ENCODE peak calls at places on chromosome 17, in six cellular contexts. S is fibroblast of lung; P is mesendoderm; Y is CD8-positive, alpha-beta memory T cell; R is stomach; N is aorta. Q is an unnamed sample.

GRCh38 chr17:80833952-80834895 is 157.4 kb upstream of the CHMP6 start:
- DNase-seq in N (peak), R (no peak), P (no peak), S (peak), Y (peak), Q (no peak)

GRCh38 chr17:35972945-35973332 is 8.4 kb downstream of the CCL16 start:
- DNase-seq in N (no peak), Y (no peak), R (no peak), S (no peak), P (no peak), Q (no peak)

GRCh38 chr17:34899892-34900291 is 61.4 kb downstream of the CCT6B start:
- DNase-seq in Y (no peak), P (no peak), S (no peak), N (no peak), R (no peak), Q (no peak)

GRCh38 chr17:64787255-64787920 is 125.3 kb upstream of the SMURF2 start:
- DNase-seq in S (no peak), P (no peak), Y (no peak), N (peak), R (no peak), Q (no peak)

GRCh38 chr17:19338031-19338990 is 24.2 kb downstream of the B9D1 start:
- DNase-seq in N (peak), Y (peak), S (peak), P (peak), R (peak), Q (peak)

GRCh38 chr17:41481051-41481450 is at the start of gene KRT35:
- DNase-seq in R (no peak), S (no peak), P (no peak), Y (no peak), N (no peak), Q (no peak)

GRCh38 chr17:59485018-59485417 is 80.4 kb upstream of the DHX40 start:
- DNase-seq in S (no peak), P (no peak), N (no peak), R (no peak), Y (no peak), Q (no peak)

GRCh38 chr17:49699967-49700575 is 7.7 kb downstream of the SLC35B1 start:
- DNase-seq in R (no peak), P (no peak), N (no peak), Y (no peak), S (no peak), Q (no peak)

GRCh38 chr17:16027708-16028584 is 28.3 kb downstream of the TTC19 start:
- DNase-seq in R (no peak), P (peak), Y (peak), S (peak), N (no peak), Q (no peak)

GRCh38 chr17:12964162-12964561 is 53.7 kb downstream of the ELAC2 start:
- DNase-seq in S (no peak), N (no peak), Y (no peak), P (no peak), R (no peak), Q (no peak)

GRCh38 chr17:81241648-81242420 is 2.7 kb downstream of the NDUFAF8 start:
- DNase-seq in S (peak), Y (peak), P (peak), N (peak), R (peak), Q (peak)

GRCh38 chr17:56779898-56780777 is 53.6 kb downstream of the C17orf67 start:
- DNase-seq in S (peak), P (peak), Y (peak), R (peak), N (peak), Q (peak)

GRCh38 chr17:75695830-75696271 is 25.4 kb upstream of the ITGB4 start:
- DNase-seq in S (no peak), N (no peak), P (no peak), Y (no peak), R (peak), Q (no peak)

GRCh38 chr17:75692976-75693375 is 25.8 kb downstream of the SAP30BP start:
- DNase-seq in P (no peak), S (peak), R (no peak), N (peak), Y (no peak), Q (no peak)

GRCh38 chr17:75694536-75694935 is 26.7 kb upstream of the ITGB4 start:
- DNase-seq in S (no peak), N (peak), Y (no peak), R (no peak), P (no peak), Q (no peak)

GRCh38 chr17:75695141-75695829 is 26.0 kb upstream of the ITGB4 start:
- DNase-seq in S (peak), R (no peak), N (no peak), P (no peak), Y (no peak), Q (no peak)

DNA sequence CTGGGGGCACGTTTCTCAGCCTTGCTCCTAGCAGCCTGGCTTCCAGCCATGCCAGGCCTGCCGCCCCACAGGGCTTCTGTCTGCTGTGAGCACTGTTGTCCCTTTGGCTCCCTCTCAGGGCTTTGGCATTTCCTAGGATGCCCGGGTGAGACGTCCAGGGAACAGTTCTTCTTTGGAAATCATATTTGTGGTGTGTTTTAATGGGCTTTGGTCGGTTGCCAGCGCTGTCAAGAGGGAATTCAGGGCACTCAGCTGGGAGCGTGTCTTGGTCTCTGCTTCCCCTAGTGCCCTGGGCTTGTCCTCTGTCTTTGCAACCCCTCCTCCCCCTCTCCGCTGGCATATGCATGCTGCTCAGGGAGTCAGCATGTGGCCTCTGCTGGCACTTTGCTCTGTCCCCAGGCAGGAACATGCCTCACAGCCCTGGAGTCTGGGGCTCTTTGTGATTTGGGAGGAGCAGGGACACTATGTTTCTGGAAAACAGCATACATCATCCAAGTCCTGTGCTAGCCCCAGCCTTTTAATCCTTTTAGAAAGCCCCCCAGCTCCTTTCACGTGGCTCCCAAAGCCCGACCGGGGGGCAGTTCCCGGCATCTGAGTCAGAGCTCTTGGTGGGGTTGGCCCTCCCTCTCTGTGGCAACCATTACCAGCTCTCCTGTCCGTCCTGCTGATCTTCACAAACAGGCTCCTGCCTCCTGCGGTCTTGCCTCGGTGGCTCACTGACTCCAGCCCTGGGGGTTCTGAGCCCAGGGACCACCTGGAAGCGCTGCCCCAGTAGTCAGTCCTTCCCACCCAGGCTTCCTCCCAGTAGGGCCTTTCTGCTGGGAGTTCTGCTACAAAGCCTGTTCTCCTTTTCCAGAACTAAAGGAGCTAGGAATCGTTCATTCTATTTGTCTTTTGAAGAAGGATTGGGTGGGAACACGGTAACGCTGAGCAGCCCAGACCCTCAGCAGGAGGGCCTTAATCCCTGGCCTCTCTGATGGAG is 26.7 kb downstream of the SAP30BP start:
- DNase-seq in R (no peak), N (peak), S (peak), Y (no peak), P (peak), Q (no peak)
- H3K27ac ChIP-seq in R (peak), N (peak), S (no peak), Y (no peak), P (peak), Q (no peak)

GRCh38 chr17:38919316-38920078 is 5.9 kb upstream of the LASP1NB start:
- DNase-seq in N (peak), R (peak), P (no peak), Y (peak), S (no peak), Q (no peak)

GRCh38 chr17:38922538-38923291 is 2.7 kb upstream of the LASP1NB start:
- DNase-seq in N (peak), Y (no peak), P (peak), R (peak), S (peak), Q (peak)

GRCh38 chr17:38918916-38919315 is 6.5 kb upstream of the LASP1NB start:
- DNase-seq in S (no peak), Y (no peak), R (no peak), P (no peak), N (no peak), Q (no peak)

GRCh38 chr17:38921756-38922411 is 3.5 kb upstream of the LASP1NB start:
- DNase-seq in R (peak), P (no peak), N (peak), Y (no peak), S (no peak), Q (peak)

DNA sequence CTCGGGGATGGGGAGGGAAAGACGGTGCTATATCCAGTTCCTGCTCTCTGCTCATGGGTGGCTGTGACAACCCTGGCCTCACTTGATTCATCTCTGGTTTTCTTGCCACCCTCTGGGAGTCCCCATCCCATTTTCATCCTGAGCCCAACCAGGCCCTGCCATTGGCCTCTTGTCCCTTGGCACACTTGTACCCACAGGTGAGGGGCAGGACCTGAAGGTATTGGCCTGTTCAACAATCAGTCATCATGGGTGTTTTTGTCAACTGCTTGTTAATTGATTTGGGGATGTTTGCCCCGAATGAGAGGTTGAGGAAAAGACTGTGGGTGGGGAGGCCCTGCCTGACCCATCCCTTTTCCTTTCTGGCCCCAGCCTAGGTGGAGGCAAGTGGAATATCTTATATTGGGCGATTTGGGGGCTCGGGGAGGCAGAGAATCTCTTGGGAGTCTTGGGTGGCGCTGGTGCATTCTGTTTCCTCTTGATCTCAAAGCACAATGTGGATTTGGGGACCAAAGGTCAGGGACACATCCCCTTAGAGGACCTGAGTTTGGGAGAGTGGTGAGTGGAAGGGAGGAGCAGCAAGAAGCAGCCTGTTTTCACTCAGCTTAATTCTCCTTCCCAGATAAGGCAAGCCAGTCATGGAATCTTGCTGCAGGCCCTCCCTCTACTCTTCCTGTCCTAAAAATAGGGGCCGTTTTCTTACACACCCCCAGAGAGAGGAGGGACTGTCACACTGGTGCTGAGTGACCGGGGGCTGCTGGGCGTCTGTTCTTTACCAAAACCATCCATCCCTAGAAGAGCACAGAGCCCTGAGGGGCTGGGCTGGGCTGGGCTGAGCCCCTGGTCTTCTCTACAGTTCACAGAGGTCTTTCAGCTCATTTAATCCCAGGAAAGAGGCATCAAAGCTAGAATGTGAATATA is 4.8 kb upstream of the LASP1NB start:
- DNase-seq in N (peak), R (peak), P (no peak), S (no peak), Y (no peak), Q (no peak)
- H3K27ac ChIP-seq in N (peak), R (peak), P (no peak), S (no peak), Y (no peak), Q (no peak)

DNA sequence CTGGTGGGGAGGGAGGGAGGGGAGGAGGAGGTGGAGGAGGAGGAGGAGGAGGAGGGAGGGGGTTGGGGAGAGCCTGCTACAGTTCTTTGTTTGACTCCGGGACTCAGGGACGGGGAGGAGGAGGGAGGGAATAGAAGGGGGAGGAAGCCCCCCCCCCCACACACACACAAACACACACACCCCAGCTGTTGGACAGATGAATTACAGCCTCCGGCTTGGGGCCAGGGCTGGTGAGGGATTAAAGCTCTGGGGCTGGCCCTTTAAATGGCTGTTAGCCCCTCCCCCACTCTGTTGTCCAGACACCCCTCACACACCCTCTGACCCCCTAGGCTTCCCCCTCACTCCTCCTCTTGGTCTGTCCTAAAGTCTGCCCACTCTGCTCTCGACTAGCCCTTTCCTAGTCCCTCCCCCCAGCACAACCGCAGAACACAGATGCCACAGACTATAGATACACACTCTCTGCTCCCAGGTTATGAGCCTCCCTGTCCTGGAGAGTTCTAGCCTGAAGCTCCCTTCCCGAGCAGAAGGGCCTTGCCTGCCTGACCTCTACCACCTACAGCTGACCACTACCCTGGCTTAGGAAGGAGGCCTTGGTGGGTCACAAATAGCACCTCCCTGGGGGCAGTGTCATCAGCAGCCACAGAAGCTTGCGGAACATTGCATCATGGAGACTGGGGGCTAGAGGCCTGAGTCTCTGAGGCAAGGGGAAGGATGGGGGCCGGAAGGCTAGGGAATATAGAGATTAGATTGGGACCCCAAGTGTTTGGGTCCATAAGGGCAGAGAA is 4.5 kb downstream of the KDM6B start:
- DNase-seq in S (peak), R (no peak), Y (no peak), N (no peak), P (peak), Q (peak)
- H3K27ac ChIP-seq in S (peak), R (peak), Y (peak), N (peak), P (no peak), Q (peak)

DNA sequence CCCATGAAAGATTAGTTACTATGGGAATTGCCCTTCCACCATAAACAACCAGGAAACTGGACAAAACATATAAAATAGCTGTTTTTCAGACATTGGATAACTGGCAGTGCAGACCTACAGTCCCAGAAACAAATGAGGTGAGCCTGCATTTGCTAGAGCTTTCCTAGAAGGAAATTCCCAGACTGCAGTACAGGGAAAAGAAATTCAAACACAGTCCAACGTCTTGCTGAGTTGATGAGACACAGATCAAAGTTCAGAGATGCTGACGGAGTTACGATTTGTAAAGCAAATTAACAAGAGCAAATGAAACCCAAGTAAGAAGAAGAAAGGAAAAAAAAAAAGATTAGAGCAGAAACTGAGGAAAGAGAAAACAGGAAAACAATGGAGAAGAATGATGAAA is 41.3 kb upstream of the MNT start:
- DNase-seq in N (no peak), P (no peak), Y (no peak), S (peak), R (no peak), Q (no peak)
- H3K27ac ChIP-seq in N (no peak), P (no peak), Y (no peak), S (no peak), R (no peak), Q (no peak)